ENCODE peak calls at places on chromosomes 6 and 20, in seven cellular contexts. U is PC-3, N is astrocyte, O is mammary epithelial cell, R is GM23338, T is MM.1S, B is neuronal stem cell. H is an unnamed sample.

GRCh38 chr20:54197621-54198604 is 10.0 kb upstream of the PFDN4 start:
- DNase-seq in U (peak), N (no peak), O (peak), R (peak), T (peak), B (no peak), H (peak)

GRCh38 chr6:33419580-33420492 is at the start of gene SYNGAP1:
- DNase-seq in U (no peak), N (peak), O (no peak), R (peak), T (no peak), B (no peak), H (peak)

GRCh38 chr6:105545206-105545920 is 142.5 kb upstream of the PREP start:
- DNase-seq in U (no peak), N (no peak), O (no peak), R (no peak), T (no peak), B (no peak), H (no peak)

GRCh38 chr6:46453756-46454316 is 37.4 kb downstream of the RCAN2 start:
- DNase-seq in U (peak), N (peak), O (no peak), R (no peak), T (no peak), B (no peak), H (peak)

GRCh38 chr6:73064261-73064660 is 161.0 kb downstream of the KHDC1L start:
- DNase-seq in U (no peak), N (no peak), O (no peak), R (no peak), T (no peak), B (no peak), H (no peak)

GRCh38 chr6:116094041-116094440 is 6.6 kb upstream of the NT5DC1 start:
- DNase-seq in U (no peak), N (no peak), O (no peak), R (no peak), T (no peak), B (no peak), H (peak)

GRCh38 chr20:10505320-10506226 is 70.5 kb downstream of the SLX4IP start:
- DNase-seq in U (no peak), N (no peak), O (no peak), R (no peak), T (no peak), B (no peak), H (peak)

GRCh38 chr6:2940851-2941250 is 30.5 kb downstream of the SERPINB6 start:
- DNase-seq in U (no peak), N (no peak), O (no peak), R (no peak), T (no peak), B (no peak), H (no peak)

GRCh38 chr6:33416386-33417126 is 1.4 kb downstream of the CUTA start:
- DNase-seq in U (no peak), N (no peak), O (no peak), R (no peak), T (no peak), B (no peak), H (no peak)

GRCh38 chr20:1569417-1569861 is 11.9 kb upstream of the SIRPD start:
- DNase-seq in U (peak), N (peak), O (peak), R (no peak), T (no peak), B (no peak), H (no peak)

GRCh38 chr6:141316236-141316635 is 816.5 kb upstream of the GJE1 start:
- DNase-seq in U (no peak), N (peak), O (no peak), R (no peak), T (no peak), B (no peak), H (peak)

GRCh38 chr6:160173806-160174205 is 52.2 kb downstream of the SLC22A1 start:
- DNase-seq in U (no peak), N (no peak), O (no peak), R (no peak), T (no peak), B (no peak), H (no peak)

GRCh38 chr20:6783752-6784725 is 16.6 kb downstream of the BMP2 start:
- DNase-seq in U (no peak), N (peak), O (no peak), R (no peak), T (no peak), B (no peak), H (peak)

GRCh38 chr20:14709439-14709838 is 372.0 kb upstream of the FLRT3 start:
- DNase-seq in U (peak), N (no peak), O (no peak), R (no peak), T (no peak), B (no peak), H (no peak)

GRCh38 chr6:15089569-15090144 is 156.2 kb upstream of the JARID2 start:
- DNase-seq in U (peak), N (no peak), O (no peak), R (no peak), T (no peak), B (no peak), H (no peak)

GRCh38 chr6:130134594-130134993 is 88.2 kb downstream of the SAMD3 start:
- DNase-seq in U (no peak), N (no peak), O (no peak), R (no peak), T (no peak), B (no peak), H (no peak)

GRCh38 chr20:23643665-23644064 is 5.9 kb upstream of the CST3 start:
- DNase-seq in U (no peak), N (no peak), O (no peak), R (no peak), T (no peak), B (no peak), H (no peak)

GRCh38 chr6:116191881-116192280 is 62.0 kb downstream of the TSPYL4 start:
- DNase-seq in U (no peak), N (no peak), O (no peak), R (no peak), T (no peak), B (no peak), H (no peak)

GRCh38 chr6:4139272-4139671 is 3.9 kb upstream of the ECI2 start:
- DNase-seq in U (no peak), N (peak), O (no peak), R (no peak), T (no peak), B (no peak), H (no peak)

GRCh38 chr20:50187403-50188051 is 3.1 kb upstream of the CEBPB start:
- DNase-seq in U (peak), N (peak), O (peak), R (peak), T (no peak), B (no peak), H (peak)

GRCh38 chr20:19095762-19096161 is 116.7 kb upstream of the SLC24A3 start:
- DNase-seq in U (peak), N (no peak), O (no peak), R (peak), T (no peak), B (no peak), H (no peak)

GRCh38 chr20:10798811-10799210 is 125.0 kb upstream of the JAG1 start:
- DNase-seq in U (peak), N (peak), O (peak), R (no peak), T (no peak), B (no peak), H (peak)

GRCh38 chr6:152598858-152599537 is 38.2 kb downstream of the SYNE1 start:
- DNase-seq in U (no peak), N (no peak), O (no peak), R (no peak), T (no peak), B (no peak), H (no peak)

GRCh38 chr20:49347156-49347555 is 69.3 kb upstream of the ZNFX1 start:
- DNase-seq in U (peak), N (no peak), O (no peak), R (no peak), T (no peak), B (no peak), H (no peak)

GRCh38 chr6:32439708-32440214 is at the start of gene HLA-DRA:
- DNase-seq in U (peak), N (peak), O (peak), R (peak), T (peak), B (peak), H (peak)

GRCh38 chr6:10862361-10862760 is 19.5 kb downstream of the GCM2 start:
- DNase-seq in U (no peak), N (no peak), O (no peak), R (no peak), T (no peak), B (no peak), H (no peak)

GRCh38 chr20:607476-607875 is 2.6 kb downstream of the TCF15 start:
- DNase-seq in U (no peak), N (no peak), O (no peak), R (no peak), T (no peak), B (no peak), H (no peak)

GRCh38 chr6:4004249-4004648 is 74.7 kb downstream of the FAM217A start:
- DNase-seq in U (no peak), N (no peak), O (no peak), R (no peak), T (no peak), B (no peak), H (no peak)

GRCh38 chr6:165659945-165660862 is 2.8 kb downstream of the PDE10A start:
- DNase-seq in U (no peak), N (no peak), O (no peak), R (peak), T (no peak), B (no peak), H (no peak)

GRCh38 chr20:45857836-45858250 is 429 bp downstream of the ZSWIM3 start:
- DNase-seq in U (no peak), N (no peak), O (no peak), R (peak), T (peak), B (no peak), H (no peak)

GRCh38 chr6:35087361-35088280 is 53.5 kb downstream of the TCP11 start:
- DNase-seq in U (no peak), N (no peak), O (no peak), R (no peak), T (no peak), B (no peak), H (no peak)

GRCh38 chr20:32598606-32599005 is 13.5 kb upstream of the NOL4L start:
- DNase-seq in U (no peak), N (no peak), O (no peak), R (no peak), T (no peak), B (no peak), H (no peak)

GRCh38 chr6:37077459-37078296 is 72.2 kb downstream of the FGD2 start:
- DNase-seq in U (no peak), N (peak), O (peak), R (peak), T (no peak), B (no peak), H (peak)

DNA sequence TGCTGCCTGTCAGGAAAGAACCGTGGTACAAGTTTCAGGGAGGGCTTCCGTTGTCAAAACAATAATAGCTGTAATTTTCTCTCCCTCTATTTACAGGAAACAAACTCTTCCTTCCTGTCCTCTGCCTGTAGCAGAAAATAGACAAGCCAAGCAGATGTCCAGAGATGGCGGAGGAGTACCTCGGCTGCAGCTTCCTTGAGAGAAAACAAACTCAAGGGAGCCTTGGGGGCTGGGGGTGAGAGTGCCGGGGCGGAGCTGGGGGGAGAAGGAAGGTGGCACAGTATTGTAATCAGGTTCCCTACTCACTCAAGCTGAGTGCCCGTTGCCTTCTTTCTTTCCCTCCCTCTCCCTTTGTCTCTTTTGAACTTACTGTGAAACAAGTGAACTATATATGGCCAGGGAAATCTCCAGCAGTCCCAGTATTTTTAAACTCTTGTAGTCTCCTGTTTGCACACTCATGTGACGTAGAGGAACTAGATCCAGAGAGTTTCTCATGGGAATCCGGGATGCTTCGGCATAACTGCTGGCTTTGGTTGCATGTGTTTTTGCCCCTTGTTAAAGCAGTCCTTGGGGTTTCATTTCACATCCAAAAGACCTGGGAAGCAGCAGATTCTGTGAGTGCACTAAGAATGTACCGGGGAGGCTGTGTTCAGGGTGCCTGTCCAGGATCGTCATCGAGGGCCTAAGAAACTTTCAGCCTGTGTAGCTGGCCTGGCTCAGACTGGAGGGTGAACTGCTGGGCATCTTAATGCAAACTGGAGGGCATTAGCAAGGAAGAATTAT is 44.6 kb upstream of the HDDC2 start:
- DNase-seq in U (no peak), N (no peak), O (no peak), R (peak), T (peak), B (no peak), H (no peak)
- H2AFZ ChIP-seq in U (no peak), N (peak), O (no peak), R (peak), T (peak), B (peak), H (no peak)

GRCh38 chr6:170405311-170405975 is 98.9 kb downstream of the FAM120B start:
- DNase-seq in U (peak), N (peak), O (peak), R (no peak), T (no peak), B (no peak), H (peak)
- H2AFZ ChIP-seq in U (peak), N (no peak), O (peak), R (no peak), T (no peak), B (no peak), H (no peak)

DNA sequence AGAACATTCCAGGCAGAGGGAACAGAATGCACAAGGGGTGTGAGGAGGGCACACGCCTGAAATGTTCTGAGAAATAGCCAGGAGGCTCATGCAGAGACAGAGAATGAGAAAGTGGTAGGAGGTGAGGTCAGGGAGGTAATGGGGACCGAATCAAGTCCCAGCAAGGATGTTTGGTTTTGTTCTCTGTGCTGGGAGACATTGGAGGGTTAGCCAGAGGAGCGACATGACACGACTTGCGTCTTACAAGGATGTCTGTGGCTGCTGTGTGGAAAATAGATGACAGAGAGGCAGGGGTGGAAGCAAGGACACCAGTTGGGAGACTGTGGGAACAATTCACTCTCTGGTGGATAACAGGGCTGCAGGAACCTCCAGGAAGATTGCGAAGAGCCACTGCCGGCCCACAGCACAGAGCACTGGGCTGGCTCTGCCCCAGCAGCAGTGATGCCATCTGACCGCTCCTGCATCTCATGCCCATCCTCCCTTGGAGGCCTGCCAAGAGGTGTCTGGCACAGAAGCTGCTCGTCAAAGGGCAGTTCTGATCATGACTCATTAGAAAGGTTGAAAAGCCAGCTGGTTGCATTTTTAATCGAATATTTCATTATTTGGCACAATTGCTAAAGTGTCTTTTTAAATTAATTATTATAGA is 57.7 kb upstream of the CD83 start:
- DNase-seq in U (peak), N (no peak), O (peak), R (no peak), T (no peak), B (no peak), H (peak)
- H2AFZ ChIP-seq in U (no peak), N (no peak), O (peak), R (no peak), T (no peak), B (no peak), H (no peak)

GRCh38 chr20:17533396-17533795 is 2.2 kb upstream of the BFSP1 start:
- DNase-seq in U (peak), N (peak), O (peak), R (peak), T (peak), B (peak), H (peak)
- H2AFZ ChIP-seq in U (no peak), N (peak), O (peak), R (no peak), T (no peak), B (no peak), H (peak)

GRCh38 chr6:133809406-133809805 is 79.5 kb upstream of the TCF21 start:
- DNase-seq in U (no peak), N (peak), O (peak), R (no peak), T (no peak), B (no peak), H (peak)
- H2AFZ ChIP-seq in U (no peak), N (no peak), O (no peak), R (no peak), T (no peak), B (no peak), H (no peak)

GRCh38 chr6:155174576-155175174 is 89.1 kb upstream of the CLDN20 start:
- DNase-seq in U (peak), N (peak), O (peak), R (peak), T (peak), B (peak), H (peak)
- H2AFZ ChIP-seq in U (no peak), N (no peak), O (no peak), R (no peak), T (no peak), B (peak), H (no peak)